ENCODE peak calls at places on chromosomes 16 and 17, in six cellular contexts. E is GM12878, V is H1, R is K562, A is SK-N-SH, P is HepG2. M is an unnamed sample.

GRCh38 chr16:49440156-49441065 is 66.8 kb downstream of the C16orf78 start:
- DNase-seq in E (no peak), V (no peak), R (no peak), A (peak), P (no peak), M (no peak)

GRCh38 chr16:79001156-79001997 is 599.2 kb downstream of the MAF start:
- DNase-seq in E (no peak), V (no peak), R (no peak), A (no peak), P (no peak), M (no peak)

GRCh38 chr17:18182978-18183333 is 672 bp upstream of the ALKBH5 start:
- DNase-seq in E (no peak), V (no peak), R (peak), A (peak), P (no peak), M (no peak)

GRCh38 chr17:18974407-18975149 is 22.6 kb downstream of the SLC5A10 start:
- DNase-seq in E (no peak), V (no peak), R (no peak), A (no peak), P (no peak), M (no peak)

GRCh38 chr17:74923538-74924249 is 379 bp upstream of the OTOP2 start:
- DNase-seq in E (no peak), V (no peak), R (peak), A (peak), P (no peak), M (no peak)

GRCh38 chr17:78132767-78133178 is 2.2 kb downstream of the TMC8 start:
- DNase-seq in E (no peak), V (no peak), R (no peak), A (no peak), P (no peak), M (no peak)

GRCh38 chr17:67132366-67132765 is 88.0 kb downstream of the CACNG1 start:
- DNase-seq in E (no peak), V (no peak), R (no peak), A (no peak), P (no peak), M (no peak)

GRCh38 chr16:85715169-85716015 is 26.6 kb upstream of the GINS2 start:
- DNase-seq in E (no peak), V (no peak), R (no peak), A (no peak), P (no peak), M (no peak)

GRCh38 chr17:77778636-77779524 is 179.6 kb upstream of the TNRC6C start:
- DNase-seq in E (no peak), V (no peak), R (no peak), A (peak), P (no peak), M (no peak)

GRCh38 chr17:62321451-62321850 is 58.9 kb upstream of the EFCAB3 start:
- DNase-seq in E (no peak), V (no peak), R (no peak), A (no peak), P (no peak), M (no peak)

GRCh38 chr16:83458612-83459011 is 349.2 kb upstream of the HSBP1 start:
- DNase-seq in E (peak), V (no peak), R (no peak), A (no peak), P (no peak), M (no peak)

GRCh38 chr16:83689385-83689831 is 118.4 kb upstream of the HSBP1 start:
- DNase-seq in E (peak), V (no peak), R (no peak), A (no peak), P (no peak), M (no peak)

GRCh38 chr16:67396159-67396774 is 3.0 kb upstream of the TPPP3 start:
- DNase-seq in E (no peak), V (no peak), R (peak), A (peak), P (peak), M (peak)

GRCh38 chr16:20740007-20740883 is 1.4 kb downstream of the THUMPD1 start:
- DNase-seq in E (no peak), V (no peak), R (no peak), A (peak), P (peak), M (no peak)

GRCh38 chr17:76953926-76954325 is 85.7 kb downstream of the MGAT5B start:
- DNase-seq in E (no peak), V (no peak), R (no peak), A (no peak), P (no peak), M (no peak)

GRCh38 chr17:17626840-17627239 is 35.3 kb upstream of the PEMT start:
- DNase-seq in E (no peak), V (no peak), R (no peak), A (no peak), P (no peak), M (no peak)

GRCh38 chr17:66713533-66714042 is 121.3 kb upstream of the CACNG5 start:
- DNase-seq in E (peak), V (no peak), R (no peak), A (no peak), P (no peak), M (no peak)

GRCh38 chr17:32310927-32311568 is 30.9 kb downstream of the C17orf75 start:
- DNase-seq in E (no peak), V (no peak), R (no peak), A (peak), P (no peak), M (no peak)

GRCh38 chr16:27721548-27722265 is 171.8 kb downstream of the KATNIP start:
- DNase-seq in E (no peak), V (no peak), R (no peak), A (peak), P (peak), M (no peak)

GRCh38 chr17:42067371-42068180 is 17.2 kb upstream of the C17orf113 start:
- DNase-seq in E (no peak), V (no peak), R (peak), A (peak), P (peak), M (no peak)

GRCh38 chr16:4344659-4345438 is 6.3 kb downstream of the PAM16 start:
- DNase-seq in E (no peak), V (no peak), R (peak), A (no peak), P (peak), M (no peak)

GRCh38 chr17:78692460-78693010 is 89.5 kb downstream of the CYTH1 start:
- DNase-seq in E (no peak), V (no peak), R (no peak), A (no peak), P (no peak), M (no peak)

GRCh38 chr17:43442711-43443110 is 41.1 kb upstream of the DHX8 start:
- DNase-seq in E (no peak), V (no peak), R (no peak), A (no peak), P (no peak), M (no peak)

GRCh38 chr17:561118-561517 is 153.5 kb downstream of the VPS53 start:
- DNase-seq in E (no peak), V (no peak), R (no peak), A (no peak), P (no peak), M (no peak)

GRCh38 chr17:61000911-61001310 is 323.3 kb downstream of the BCAS3 start:
- DNase-seq in E (no peak), V (no peak), R (no peak), A (no peak), P (peak), M (no peak)

GRCh38 chr17:6323626-6324356 is 111.1 kb downstream of the AIPL1 start:
- DNase-seq in E (no peak), V (no peak), R (peak), A (peak), P (no peak), M (peak)

GRCh38 chr17:82320956-82321927 is 3.8 kb upstream of the CD7 start:
- DNase-seq in E (no peak), V (no peak), R (peak), A (peak), P (no peak), M (no peak)

GRCh38 chr17:36611345-36612072 is 10.1 kb downstream of the MRM1 start:
- DNase-seq in E (no peak), V (no peak), R (peak), A (no peak), P (no peak), M (no peak)

GRCh38 chr17:21689604-21690003 is 2.7 kb upstream of the KCNJ18 start:
- DNase-seq in E (no peak), V (no peak), R (no peak), A (no peak), P (no peak), M (peak)

GRCh38 chr17:75459246-75459589 is 2.8 kb downstream of the TMEM94 start:
- DNase-seq in E (no peak), V (no peak), R (no peak), A (no peak), P (no peak), M (no peak)

GRCh38 chr17:17900615-17901520 is 64.1 kb upstream of the SREBF1 start:
- DNase-seq in E (no peak), V (no peak), R (no peak), A (peak), P (peak), M (peak)

GRCh38 chr17:72063262-72063661 is 57.6 kb upstream of the SOX9 start:
- DNase-seq in E (no peak), V (no peak), R (no peak), A (no peak), P (no peak), M (no peak)

GRCh38 chr17:52084176-52084575 is 74.3 kb downstream of the CA10 start:
- DNase-seq in E (no peak), V (no peak), R (no peak), A (no peak), P (no peak), M (no peak)

GRCh38 chr17:62870581-62870964 is 62.5 kb upstream of the MARCHF10 start:
- DNase-seq in E (no peak), V (no peak), R (no peak), A (peak), P (no peak), M (no peak)

GRCh38 chr17:2710804-2711607 is 558 bp downstream of the CLUH start:
- DNase-seq in E (no peak), V (no peak), R (peak), A (peak), P (peak), M (no peak)

GRCh38 chr17:59342681-59343127 is 11.2 kb downstream of the YPEL2 start:
- DNase-seq in E (no peak), V (no peak), R (no peak), A (no peak), P (no peak), M (no peak)

GRCh38 chr17:59335685-59336084 is 4.2 kb downstream of the YPEL2 start:
- DNase-seq in E (no peak), V (no peak), R (no peak), A (no peak), P (no peak), M (no peak)

GRCh38 chr17:59341922-59342321 is 10.5 kb downstream of the YPEL2 start:
- DNase-seq in E (no peak), V (no peak), R (no peak), A (no peak), P (no peak), M (no peak)

GRCh38 chr17:59333845-59334244 is 2.4 kb downstream of the YPEL2 start:
- DNase-seq in E (no peak), V (no peak), R (no peak), A (no peak), P (no peak), M (no peak)

GRCh38 chr17:59337741-59338299 is 6.4 kb downstream of the YPEL2 start:
- DNase-seq in E (no peak), V (no peak), R (no peak), A (no peak), P (no peak), M (no peak)
- TF ChIP-seq YY1 in E (no peak), V (no peak), R (no peak), A (no peak), P (no peak), M (no peak)

DNA sequence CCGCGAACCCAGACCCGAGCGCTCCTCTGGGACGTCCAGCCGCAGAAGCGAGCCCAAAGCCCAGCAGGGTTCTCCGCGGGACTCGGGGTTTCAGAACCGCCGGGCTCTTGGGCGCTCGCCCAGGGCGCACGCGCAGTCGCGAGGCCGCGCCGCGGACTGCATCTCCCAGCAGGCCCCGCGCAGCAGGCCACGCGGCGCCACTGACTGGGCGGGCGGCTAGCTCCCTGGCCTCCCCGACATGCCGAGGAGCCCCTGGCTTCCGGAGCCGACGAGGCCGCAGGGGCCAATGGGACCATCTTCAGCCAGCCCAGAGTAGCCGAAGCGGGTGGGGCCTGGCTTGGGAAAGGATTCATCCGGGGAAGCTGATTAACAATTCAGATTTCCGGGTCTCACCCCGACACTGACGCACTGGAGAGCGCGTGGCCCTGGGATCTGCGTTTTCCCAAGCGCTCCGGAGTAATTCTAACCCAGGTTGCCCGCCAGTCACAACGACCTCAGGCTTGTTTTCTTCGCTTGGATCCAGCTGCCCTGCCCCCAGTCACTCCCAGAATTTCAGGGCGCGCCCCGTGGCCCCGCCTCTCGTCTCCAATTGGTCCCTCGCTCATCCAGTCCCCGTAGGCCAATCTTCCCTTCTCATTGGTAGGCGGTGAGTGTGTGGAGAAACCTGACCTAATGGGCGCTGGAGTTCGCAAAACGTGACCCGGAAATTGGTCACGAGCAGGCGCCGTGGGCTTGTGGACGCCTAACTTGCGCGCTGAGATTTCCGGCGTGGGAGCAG is at the start of gene ZNF263:
- DNase-seq in E (peak), V (peak), R (peak), A (peak), P (peak), M (peak)
- H2AFZ ChIP-seq in E (peak), V (peak), R (peak), A (peak), P (no peak), M (peak)

GRCh38 chr17:45225964-45226530 is 4.4 kb downstream of the FMNL1 start:
- DNase-seq in E (peak), V (no peak), R (peak), A (no peak), P (no peak), M (no peak)
- TF ChIP-seq RAD21 in E (no peak), V (no peak), R (no peak), A (no peak), P (no peak), M (no peak)

DNA sequence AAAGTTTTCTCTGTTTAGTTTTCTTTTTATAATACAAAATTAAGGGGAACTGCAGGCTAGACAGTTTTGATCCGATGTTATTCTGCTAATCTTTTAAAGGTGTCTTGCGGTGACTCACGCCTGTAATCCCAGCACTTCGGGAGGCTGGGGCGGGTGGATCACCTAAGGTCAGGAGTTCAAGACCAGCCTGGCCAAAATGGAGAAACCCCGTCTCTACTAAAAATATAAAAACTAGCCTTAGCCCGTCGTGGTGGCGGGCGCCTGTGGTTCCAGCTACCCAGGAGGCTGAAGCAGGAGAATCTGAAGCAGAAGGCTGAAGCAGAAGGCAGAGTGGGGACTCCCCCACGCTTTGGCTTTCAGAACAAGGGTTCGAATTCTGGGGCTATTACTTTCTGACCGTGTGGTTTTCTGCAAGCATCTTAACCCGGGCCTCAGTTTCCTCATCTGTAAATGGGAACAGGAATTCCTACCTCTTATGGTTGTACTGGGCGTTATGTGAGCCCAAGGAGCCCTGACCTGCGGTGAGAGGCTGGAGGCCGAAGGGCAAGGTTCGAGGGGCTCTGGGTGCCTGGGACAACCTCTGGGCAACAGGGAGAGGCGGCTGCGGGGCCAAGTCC is 1.2 kb upstream of the KATNB1 start:
- DNase-seq in E (no peak), V (no peak), R (no peak), A (no peak), P (no peak), M (no peak)
- TF ChIP-seq YY1 in E (no peak), V (no peak), R (no peak), A (no peak), P (no peak), M (no peak)

M was measured in HCT116.